ENCODE peak calls at places on chromosomes 5 and 9, in four cellular contexts. K is heart right ventricle, V is activated B cell treated with CpG ODN at 0.5 μM for 24 hours, T is mucosa of descending colon. X is an unnamed sample.

GRCh38 chr5:16137177-16137576 is 42.4 kb downstream of the MARCHF11 start:
- DNase-seq in K (no peak), V (no peak), T (no peak), X (no peak)

GRCh38 chr9:22240619-22241018 is 206.0 kb upstream of the DMRTA1 start:
- DNase-seq in K (no peak), V (no peak), T (no peak), X (no peak)

GRCh38 chr9:107263289-107263688 is 19.8 kb upstream of the RAD23B start:
- DNase-seq in K (no peak), V (no peak), T (no peak), X (no peak)

GRCh38 chr5:141867139-141867538 is 11.1 kb downstream of the PCDH1 start:
- DNase-seq in K (no peak), V (no peak), T (peak; percentile 83), X (no peak)

GRCh38 chr5:135999396-136000139 is 29.2 kb upstream of the TGFBI start:
- DNase-seq in K (no peak), V (no peak), T (no peak), X (no peak)

GRCh38 chr5:150655221-150655620 is 5.8 kb upstream of the MYOZ3 start:
- DNase-seq in K (no peak), V (no peak), T (no peak), X (no peak)

GRCh38 chr9:136078025-136078424 is 17.1 kb downstream of the NACC2 start:
- DNase-seq in K (no peak), V (no peak), T (no peak), X (no peak)

GRCh38 chr5:33994845-33995244 is 10.4 kb upstream of the SLC45A2 start:
- DNase-seq in K (no peak), V (no peak), T (no peak), X (no peak)

GRCh38 chr9:14400658-14400995 is 86.7 kb upstream of the NFIB start:
- DNase-seq in K (peak; percentile 15), V (no peak), T (peak; percentile 24), X (no peak)

GRCh38 chr9:126398403-126399058 is 71.9 kb downstream of the MVB12B start:
- DNase-seq in K (peak; percentile 86), V (peak; percentile 75), T (peak; percentile 89), X (peak; percentile 73)

GRCh38 chr9:106864533-106865143 is 1.7 kb downstream of the ZNF462 start:
- DNase-seq in K (no peak), V (no peak), T (peak; percentile 30), X (no peak)

GRCh38 chr5:124746916-124747769 is 704 bp upstream of the ZNF608 start:
- DNase-seq in K (peak; percentile 65), V (peak; percentile 49), T (peak; percentile 88), X (no peak)

GRCh38 chr5:143554918-143555477 is 151.5 kb upstream of the NR3C1 start:
- DNase-seq in K (no peak), V (no peak), T (no peak), X (no peak)

GRCh38 chr5:171600736-171601265 is 181.4 kb downstream of the FGF18 start:
- DNase-seq in K (no peak), V (no peak), T (peak; percentile 14), X (no peak)

GRCh38 chr9:126363250-126363649 is 36.6 kb downstream of the MVB12B start:
- DNase-seq in K (no peak), V (no peak), T (peak; percentile 55), X (no peak)

GRCh38 chr9:99296375-99296951 is 74.4 kb downstream of the SEC61B start:
- DNase-seq in K (peak; percentile 40), V (peak; percentile 45), T (peak; percentile 14), X (no peak)

GRCh38 chr5:59065551-59065950 is 482.7 kb downstream of the RAB3C start:
- DNase-seq in K (no peak), V (no peak), T (no peak), X (no peak)

DNA sequence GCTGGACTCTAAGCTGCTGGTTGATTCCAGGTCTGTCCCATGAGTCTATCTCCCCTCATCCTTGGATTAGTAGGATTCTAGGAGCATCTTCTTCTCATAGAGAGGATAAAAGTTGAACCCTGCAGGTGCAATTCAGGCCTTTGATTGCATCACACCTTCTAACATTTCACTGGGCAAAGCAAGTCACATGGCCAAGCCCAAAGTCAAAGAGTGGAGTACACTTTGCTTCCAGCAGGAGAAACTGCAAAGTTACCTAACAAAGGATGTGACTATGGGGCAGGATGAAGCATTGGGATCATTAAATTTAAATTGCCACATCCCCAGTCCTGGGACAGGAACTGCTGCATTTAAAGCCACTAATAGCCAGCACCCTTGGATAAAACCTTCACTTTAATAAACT is 51.0 kb upstream of the EGFLAM start:
- DNase-seq in K (no peak), V (no peak), T (no peak), X (no peak)
- TF ChIP-seq CTCF in K (no peak), V (no peak), T (no peak), X (no peak)

GRCh38 chr5:134524826-134525686 is at the start of gene JADE2:
- DNase-seq in K (peak; percentile 74), V (peak; percentile 83), T (peak; percentile 81), X (peak; percentile 86)
- TF ChIP-seq CTCF in K (no peak), V (no peak), T (no peak), X (no peak)

GRCh38 chr5:73749485-73750270 is 123.7 kb downstream of the ARHGEF28 start:
- DNase-seq in K (no peak), V (no peak), T (no peak), X (no peak)
- TF ChIP-seq CTCF in K (no peak), V (no peak), T (no peak), X (no peak)

GRCh38 chr9:5422276-5422675 is 15.4 kb downstream of the PLGRKT start:
- DNase-seq in K (no peak), V (no peak), T (no peak), X (no peak)

GRCh38 chr9:5428794-5429528 is 8.8 kb downstream of the PLGRKT start:
- DNase-seq in K (no peak), V (no peak), T (no peak), X (no peak)

GRCh38 chr9:5427005-5427404 is 10.7 kb downstream of the PLGRKT start:
- DNase-seq in K (no peak), V (no peak), T (no peak), X (no peak)

GRCh38 chr9:5428172-5428571 is 9.6 kb downstream of the PLGRKT start:
- DNase-seq in K (no peak), V (no peak), T (no peak), X (no peak)

DNA sequence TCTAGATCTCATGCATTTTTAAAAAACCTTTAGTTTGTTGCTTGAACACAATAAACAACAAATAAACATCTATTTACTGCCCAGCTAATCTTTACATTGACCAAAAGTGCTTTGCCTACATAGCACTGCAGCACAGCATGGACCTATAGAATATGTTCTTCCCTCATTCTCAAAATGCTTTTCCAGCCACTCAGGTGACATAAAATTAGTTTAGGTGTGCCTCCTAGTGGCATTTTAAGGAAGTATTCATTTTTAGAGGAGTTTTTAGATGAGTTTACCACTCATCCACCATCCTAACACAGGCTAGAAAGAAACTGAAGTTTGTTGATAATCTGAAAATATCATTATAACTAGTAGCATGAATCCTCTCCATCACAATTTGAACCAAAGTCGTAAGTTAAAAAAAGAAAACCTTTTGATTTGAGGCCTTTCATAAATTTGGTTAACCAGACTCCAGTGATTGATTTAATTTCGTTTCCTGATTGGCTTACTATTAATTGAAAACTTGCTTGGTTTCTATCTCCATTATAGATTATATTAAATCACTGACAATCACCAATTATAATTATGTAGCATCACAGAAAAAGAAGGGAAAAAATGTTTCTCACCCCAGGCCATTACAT is 12.6 kb downstream of the PLGRKT start:
- DNase-seq in K (no peak), V (no peak), T (no peak), X (no peak)
- TF ChIP-seq CTCF in K (peak; percentile 57), V (no peak), T (no peak), X (peak; percentile 74)

DNA sequence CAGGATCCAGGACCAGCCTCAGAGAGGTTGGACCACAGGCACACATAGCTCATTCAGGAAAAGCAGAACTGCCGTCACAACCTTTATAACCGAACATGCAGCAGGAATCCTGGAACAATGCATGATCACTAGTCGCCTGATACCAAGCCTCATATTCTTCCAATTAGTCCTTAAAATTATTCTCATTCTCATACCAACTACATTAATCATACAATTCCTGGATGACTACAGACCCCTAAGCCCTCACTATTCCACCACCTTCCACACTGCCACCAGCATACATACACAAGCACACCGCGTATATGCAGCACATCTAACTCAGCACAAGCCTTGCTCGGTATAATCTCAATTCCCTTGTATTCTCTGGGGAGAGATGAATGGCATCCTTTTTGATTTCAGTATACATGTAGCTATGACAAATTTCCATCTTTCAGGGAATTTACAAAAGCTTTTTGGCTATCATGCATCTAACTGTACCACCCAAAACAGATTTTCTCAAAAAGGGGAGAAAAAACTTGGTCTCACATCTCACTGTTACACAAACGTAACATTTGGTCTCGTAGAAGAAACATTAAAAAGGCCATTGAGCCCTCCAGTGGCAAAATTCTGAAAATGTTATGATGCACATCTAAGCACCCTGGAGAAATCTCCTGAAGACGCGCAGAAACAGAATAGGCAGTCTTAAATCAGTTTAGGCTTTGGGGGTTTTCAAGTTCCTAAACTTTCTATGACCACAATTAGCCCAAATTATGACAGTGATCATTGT is 46.2 kb downstream of the MCTP1 start:
- DNase-seq in K (no peak), V (no peak), T (peak; percentile 3), X (no peak)
- TF ChIP-seq CTCF in K (peak; percentile 33), V (no peak), T (no peak), X (no peak)

GRCh38 chr9:692636-693459 is 148.6 kb upstream of the DMRT1 start:
- DNase-seq in K (no peak), V (no peak), T (no peak), X (no peak)
- TF ChIP-seq CTCF in K (no peak), V (no peak), T (no peak), X (no peak)

GRCh38 chr5:122845253-122846050 is at the start of gene SNX24:
- DNase-seq in K (peak; percentile 84), V (peak; percentile 72), T (peak; percentile 91), X (peak; percentile 68)
- TF ChIP-seq CTCF in K (no peak), V (no peak), T (no peak), X (no peak)

X was measured in natural killer cell.